ENCODE peak calls at places on chromosome 18, in four cellular contexts. D is fibroblast of lung, F is thyroid gland, X is GM23338. V is an unnamed sample.

GRCh38 chr18:78625895-78626294 is 353.7 kb upstream of the SALL3 start:
- DNase-seq in D (no peak), F (no peak), X (no peak), V (no peak)

GRCh38 chr18:13813271-13813849 is 10.6 kb upstream of the MC5R start:
- DNase-seq in D (peak; percentile 62), F (peak; percentile 62), X (peak; percentile 82), V (peak; percentile 82)

GRCh38 chr18:49029628-49030027 is 78.9 kb upstream of the SMAD7 start:
- DNase-seq in D (no peak), F (no peak), X (no peak), V (no peak)

GRCh38 chr18:5868218-5868904 is 27.0 kb downstream of the TMEM200C start:
- DNase-seq in D (peak; percentile 91), F (peak; percentile 72), X (peak; percentile 95), V (no peak)

GRCh38 chr18:74097803-74098202 is 49.8 kb downstream of the FBXO15 start:
- DNase-seq in D (no peak), F (no peak), X (no peak), V (no peak)

GRCh38 chr18:5391427-5391826 is 95.9 kb upstream of the ZBTB14 start:
- DNase-seq in D (no peak), F (no peak), X (no peak), V (no peak)

GRCh38 chr18:11859903-11860407 is 8.7 kb downstream of the CHMP1B start:
- DNase-seq in D (peak; percentile 64), F (peak; percentile 37), X (no peak), V (peak; percentile 32)

GRCh38 chr18:74271656-74272055 is 20.1 kb downstream of the CYB5A start:
- DNase-seq in D (no peak), F (no peak), X (no peak), V (no peak)

GRCh38 chr18:319745-320144 is 51.9 kb upstream of the THOC1 start:
- DNase-seq in D (no peak), F (no peak), X (no peak), V (no peak)

GRCh38 chr18:29711931-29712330 is 1330.6 kb downstream of the DSC3 start:
- DNase-seq in D (no peak), F (no peak), X (peak; percentile 91), V (peak; percentile 82)

GRCh38 chr18:55575066-55575465 is 12.9 kb downstream of the TCF4 start:
- DNase-seq in D (no peak), F (no peak), X (no peak), V (no peak)

GRCh38 chr18:21575656-21576055 is 24.8 kb downstream of the ESCO1 start:
- DNase-seq in D (no peak), F (no peak), X (no peak), V (no peak)

GRCh38 chr18:48777026-48777736 is 173.6 kb downstream of the SMAD7 start:
- DNase-seq in D (peak; percentile 42), F (peak; percentile 67), X (peak; percentile 82), V (peak; percentile 41)

GRCh38 chr18:48905541-48905940 is 45.2 kb downstream of the SMAD7 start:
- DNase-seq in D (no peak), F (no peak), X (no peak), V (no peak)

GRCh38 chr18:48228301-48228715 is 180.9 kb downstream of the ZBTB7C start:
- DNase-seq in D (peak; percentile 17), F (peak; percentile 46), X (no peak), V (no peak)

GRCh38 chr18:58004317-58004716 is 39.7 kb upstream of the NEDD4L start:
- DNase-seq in D (peak; percentile 74), F (no peak), X (no peak), V (no peak)

GRCh38 chr18:48445540-48445939 is 36.4 kb upstream of the ZBTB7C start:
- DNase-seq in D (peak; percentile 84), F (peak; percentile 77), X (peak; percentile 91), V (peak; percentile 92)

GRCh38 chr18:54926593-54927297 is 32.5 kb downstream of the CCDC68 start:
- DNase-seq in D (peak; percentile 39), F (no peak), X (no peak), V (no peak)

GRCh38 chr18:78790511-78790910 is 189.1 kb upstream of the SALL3 start:
- DNase-seq in D (no peak), F (no peak), X (no peak), V (no peak)

GRCh38 chr18:70423988-70424387 is 135.1 kb downstream of the SOCS6 start:
- DNase-seq in D (no peak), F (no peak), X (no peak), V (no peak)

GRCh38 chr18:11591957-11592356 is 17.4 kb upstream of the SLC35G4 start:
- DNase-seq in D (no peak), F (no peak), X (peak; percentile 64), V (no peak)

GRCh38 chr18:63285332-63285731 is 34.2 kb downstream of the BCL2 start:
- DNase-seq in D (no peak), F (no peak), X (no peak), V (no peak)

GRCh38 chr18:995641-996040 is 91.0 kb downstream of the ADCYAP1 start:
- DNase-seq in D (peak; percentile 45), F (no peak), X (no peak), V (no peak)

GRCh38 chr18:58044370-58045264 is 591 bp downstream of the NEDD4L start:
- DNase-seq in D (peak; percentile 42), F (peak; percentile 64), X (peak; percentile 68), V (peak; percentile 76)

GRCh38 chr18:74818776-74819175 is 221.1 kb downstream of the ZNF407 start:
- DNase-seq in D (no peak), F (no peak), X (no peak), V (no peak)

GRCh38 chr18:58997811-58998337 is 133.2 kb downstream of the ZNF532 start:
- DNase-seq in D (peak; percentile 88), F (no peak), X (no peak), V (peak; percentile 23)

GRCh38 chr18:62937065-62937464 is 221.7 kb downstream of the PHLPP1 start:
- DNase-seq in D (peak; percentile 20), F (no peak), X (no peak), V (no peak)

GRCh38 chr18:30965237-30965636 is 77.3 kb downstream of the DSC3 start:
- DNase-seq in D (no peak), F (no peak), X (no peak), V (no peak)

GRCh38 chr18:30971338-30971956 is 71.1 kb downstream of the DSC3 start:
- DNase-seq in D (peak; percentile 39), F (no peak), X (peak; percentile 65), V (no peak)

GRCh38 chr18:30967701-30968100 is 74.8 kb downstream of the DSC3 start:
- DNase-seq in D (no peak), F (no peak), X (peak; percentile 35), V (peak; percentile 1)

GRCh38 chr18:30970201-30970816 is 72.2 kb downstream of the DSC3 start:
- DNase-seq in D (peak; percentile 8), F (no peak), X (peak; percentile 71), V (no peak)

DNA sequence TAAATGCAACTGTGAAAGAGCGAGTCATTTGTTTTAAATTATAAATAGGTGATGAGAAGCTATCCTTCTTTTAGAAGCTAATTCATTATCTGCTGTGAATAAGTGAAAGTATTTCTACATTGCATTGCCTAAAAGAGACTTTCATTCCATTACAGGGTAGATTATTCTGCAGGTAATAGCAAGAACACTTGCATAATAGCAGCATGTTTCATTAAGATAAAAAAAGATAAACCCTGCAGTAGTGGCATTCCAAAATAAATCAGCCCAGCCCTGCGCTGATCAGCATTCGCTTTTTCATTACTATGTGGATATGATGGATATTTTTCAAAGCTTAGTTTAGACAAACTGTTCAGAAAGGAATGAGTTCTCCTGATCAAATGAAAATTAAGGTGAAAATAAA is 72.9 kb downstream of the DSC3 start:
- DNase-seq in D (no peak), F (no peak), X (no peak), V (no peak)
- H3K27ac ChIP-seq in D (no peak overlapping the region), F (no peak overlapping the region), X (no peak overlapping the region), V (no peak overlapping the region)

GRCh38 chr18:46160050-46160798 is 56.0 kb downstream of the HAUS1 start:
- DNase-seq in D (no peak), F (peak; percentile 40), X (no peak), V (no peak)
- H3K27ac ChIP-seq in D (no peak overlapping the region), F (peak overlapping the region; percentile 45), X (no peak overlapping the region), V (no peak overlapping the region)

DNA sequence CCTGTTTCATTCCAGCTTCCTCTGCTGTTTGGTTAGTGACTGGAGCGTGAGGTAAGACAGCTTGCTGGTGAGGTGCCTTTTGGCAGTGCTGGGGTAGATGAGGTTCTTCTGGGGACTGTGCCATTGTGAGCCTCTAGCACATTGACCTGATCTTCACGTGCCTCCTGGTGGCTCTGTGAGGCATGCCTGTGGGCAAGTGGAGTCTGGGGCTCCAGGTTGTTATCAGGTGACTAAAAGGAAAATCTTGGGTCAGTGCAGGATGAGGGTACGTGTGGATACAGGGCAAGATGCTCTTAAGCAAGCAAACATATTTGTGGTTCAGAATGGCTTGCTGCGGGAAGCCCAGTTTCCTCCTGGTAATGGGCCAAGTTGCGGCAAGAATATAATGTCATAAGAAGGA is 75.4 kb downstream of the FHOD3 start:
- DNase-seq in D (peak; percentile 24), F (peak; percentile 6), X (no peak), V (no peak)
- H3K27ac ChIP-seq in D (no peak overlapping the region), F (no peak overlapping the region), X (no peak overlapping the region), V (no peak overlapping the region)

GRCh38 chr18:76455015-76455676 is 39.9 kb downstream of the ZNF516 start:
- DNase-seq in D (peak; percentile 24), F (no peak), X (no peak), V (no peak)

GRCh38 chr18:76451475-76452331 is 43.3 kb downstream of the ZNF516 start:
- DNase-seq in D (no peak), F (no peak), X (peak; percentile 35), V (peak; percentile 43)

GRCh38 chr18:76454429-76454828 is 40.6 kb downstream of the ZNF516 start:
- DNase-seq in D (peak; percentile 65), F (no peak), X (no peak), V (no peak)

GRCh38 chr18:76452357-76452756 is 42.7 kb downstream of the ZNF516 start:
- DNase-seq in D (peak; percentile 65), F (no peak), X (peak; percentile 35), V (no peak)

GRCh38 chr18:76453057-76453561 is 41.9 kb downstream of the ZNF516 start:
- DNase-seq in D (no peak), F (no peak), X (no peak), V (no peak)
- H3K27ac ChIP-seq in D (no peak overlapping the region), F (no peak overlapping the region), X (no peak overlapping the region), V (no peak overlapping the region)

V was measured in H1.